ENCODE peak calls at places on chromosomes 6 and 20, in seven cellular contexts. I is hepatocyte, M is brain microvascular endothelial cell, E is HFF-Myc, G is upper lobe of right lung, T is neural progenitor cell, R is breast epithelium. O is an unnamed sample.

GRCh38 chr6:299050-299980 is 7.0 kb downstream of the DUSP22 start:
- DNase-seq in R (no peak), G (no peak), I (no peak), M (no peak), E (no peak), T (no peak), O (peak)

GRCh38 chr20:51864967-51865366 is 62.6 kb upstream of the SALL4 start:
- DNase-seq in M (no peak), T (no peak), I (no peak), R (no peak), G (no peak), E (no peak), O (no peak)

GRCh38 chr6:148401581-148401980 is 58.9 kb downstream of the SASH1 start:
- DNase-seq in G (no peak), T (no peak), I (no peak), E (no peak), R (no peak), M (no peak), O (no peak)

GRCh38 chr6:151010111-151010510 is 144.6 kb downstream of the MTHFD1L start:
- DNase-seq in E (no peak), I (no peak), G (no peak), T (no peak), R (no peak), M (no peak), O (no peak)

GRCh38 chr6:25341923-25342619 is 62.9 kb downstream of the CARMIL1 start:
- DNase-seq in I (no peak), M (no peak), E (no peak), T (no peak), G (no peak), R (no peak), O (no peak)

GRCh38 chr20:59232618-59233017 is 67.8 kb upstream of the EDN3 start:
- DNase-seq in R (no peak), I (no peak), T (no peak), M (no peak), E (no peak), G (no peak), O (no peak)

GRCh38 chr6:87444362-87444761 is 28.4 kb upstream of the SLC35A1 start:
- DNase-seq in M (no peak), E (no peak), T (peak), G (no peak), I (no peak), R (no peak), O (no peak)

GRCh38 chr6:77650098-77650663 is 2.7 kb upstream of the MEI4 start:
- DNase-seq in I (peak), G (peak), E (no peak), R (no peak), M (no peak), T (peak), O (no peak)

GRCh38 chr20:63461364-63461763 is 11.1 kb downstream of the KCNQ2 start:
- DNase-seq in T (peak), M (no peak), R (no peak), E (no peak), I (peak), G (no peak), O (no peak)

GRCh38 chr6:51936941-51937340 is 150.5 kb downstream of the PKHD1 start:
- DNase-seq in T (no peak), R (no peak), E (no peak), G (no peak), I (no peak), M (no peak), O (no peak)

GRCh38 chr6:103404799-103405198 is 1454.9 kb downstream of the HACE1 start:
- DNase-seq in G (no peak), M (no peak), T (no peak), I (no peak), E (no peak), R (no peak), O (no peak)

GRCh38 chr6:169450097-169450496 is 196.5 kb upstream of the THBS2 start:
- DNase-seq in R (no peak), I (no peak), E (no peak), G (no peak), T (peak), M (peak), O (no peak)

GRCh38 chr6:137989696-137990095 is 117.5 kb downstream of the PERP start:
- DNase-seq in T (no peak), I (no peak), M (no peak), R (no peak), E (no peak), G (no peak), O (no peak)
- TF ChIP-seq CTCF in T (no peak), I (no peak), M (no peak), R (no peak), E (no peak), G (no peak), O (no peak)

DNA sequence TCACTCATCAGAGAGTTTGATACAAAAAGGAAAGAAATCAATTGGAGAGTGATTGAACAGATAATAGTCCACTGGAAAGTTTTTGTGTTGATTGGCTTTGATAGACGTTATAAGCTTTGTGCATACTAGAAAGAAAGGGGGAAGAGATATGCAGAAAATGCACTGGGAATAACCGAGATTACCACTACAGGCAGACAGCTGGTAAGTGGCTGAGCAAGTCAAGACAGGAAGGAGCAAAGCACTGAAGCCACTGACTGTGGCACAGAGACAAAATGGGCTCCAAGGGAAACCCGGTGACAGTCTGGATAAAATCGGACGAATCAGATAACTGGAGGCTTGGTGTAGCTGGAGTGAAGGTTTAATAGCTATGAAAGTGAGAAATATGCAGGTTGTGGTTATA is 209.0 kb downstream of the SIM1 start:
- DNase-seq in G (no peak), T (no peak), E (no peak), M (no peak), R (no peak), I (no peak), O (no peak)
- H3K4me3 ChIP-seq in G (no peak), T (no peak), E (no peak), M (no peak), R (no peak), I (no peak), O (no peak)

DNA sequence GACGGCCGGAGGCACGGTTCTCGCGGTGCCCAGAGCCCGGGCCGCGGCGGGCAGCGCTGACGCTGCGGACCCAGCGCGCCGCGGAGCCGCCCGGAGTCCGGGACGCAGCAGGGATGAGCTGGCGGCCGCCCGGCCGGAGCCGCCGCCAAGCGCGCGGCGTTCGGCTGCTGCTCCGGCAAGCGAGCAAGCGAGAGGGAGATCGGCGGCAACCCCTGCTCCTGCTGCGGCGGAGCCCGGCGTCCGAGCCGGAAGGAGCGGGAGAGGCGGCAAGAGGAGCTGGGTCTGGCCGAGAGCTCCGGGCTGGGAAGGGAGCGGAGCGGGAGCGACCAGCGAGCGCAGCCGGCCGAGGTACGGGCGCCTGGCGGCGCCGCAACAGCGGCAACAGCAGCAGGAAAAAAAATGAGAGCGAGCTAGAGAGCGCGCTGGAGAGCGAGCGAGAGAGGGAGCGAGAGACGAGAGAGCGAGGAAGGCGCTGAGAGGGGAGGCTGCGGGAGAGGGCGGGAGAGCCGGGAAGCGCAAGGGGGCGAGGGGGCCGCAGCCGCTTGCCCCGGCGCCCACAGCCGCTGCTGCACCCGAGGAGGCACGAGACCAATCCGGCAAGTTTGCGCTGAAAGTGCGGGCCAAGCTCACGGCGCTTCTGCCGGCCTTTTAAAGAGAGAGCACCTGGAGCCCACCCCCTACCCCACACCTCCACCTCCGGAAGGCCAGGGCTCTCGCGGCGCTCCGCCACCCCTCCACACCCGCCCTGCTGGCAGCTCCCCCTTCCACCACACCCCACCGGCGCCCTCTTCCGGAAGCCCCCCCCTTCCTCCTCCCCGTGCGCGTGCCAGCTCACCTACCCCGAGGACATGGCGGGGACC is 496 bp downstream of the GRM4 start:
- DNase-seq in E (no peak), M (peak), T (peak), R (no peak), G (peak), I (peak), O (peak)
- TF ChIP-seq CTCF in E (no peak), M (no peak), T (peak), R (no peak), G (no peak), I (no peak), O (no peak)

DNA sequence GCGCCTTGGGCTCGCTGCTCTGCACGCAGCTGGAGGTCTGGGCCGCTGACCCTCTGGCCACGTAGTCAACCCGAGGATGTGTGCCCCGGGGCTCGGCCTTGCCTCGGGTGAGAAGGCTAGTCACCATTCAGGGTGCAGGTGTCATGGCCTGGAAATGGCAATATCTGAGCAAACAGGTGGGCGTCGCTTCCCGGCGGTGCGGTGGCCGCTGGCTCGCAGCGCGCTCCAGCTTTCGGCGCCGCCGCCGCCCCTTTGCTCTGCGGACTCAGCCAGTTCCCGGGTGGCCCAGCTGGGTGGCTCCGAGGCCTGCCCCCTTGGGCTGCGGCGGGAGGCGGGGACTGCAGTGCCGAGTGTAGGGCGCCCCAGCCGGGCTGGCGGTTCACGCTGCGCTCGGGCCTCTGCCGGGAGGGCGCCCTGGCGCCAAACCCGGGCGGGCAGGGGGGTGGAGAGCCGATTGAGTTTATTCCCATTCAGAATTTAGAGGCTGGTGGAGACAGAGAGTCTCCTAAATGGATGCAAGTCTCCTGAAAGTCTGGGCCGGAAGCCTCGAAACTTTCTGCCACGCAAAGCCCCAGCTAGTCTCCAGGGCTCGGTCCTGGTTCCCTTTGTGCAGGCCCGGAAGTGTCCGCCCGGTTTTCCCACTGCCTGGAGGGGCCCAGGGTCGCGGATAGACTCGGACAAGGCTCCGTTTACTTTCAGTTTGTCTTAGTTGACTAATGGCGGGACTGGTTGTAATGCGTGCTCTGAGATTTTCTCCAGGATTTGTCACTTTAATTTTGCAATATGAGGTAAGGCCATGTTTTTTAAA is 11.3 kb upstream of the TFAP2A start:
- DNase-seq in M (no peak), I (peak), G (no peak), R (peak), T (peak), E (no peak), O (no peak)
- H3K4me3 ChIP-seq in M (peak), I (peak), G (peak), R (peak), T (peak), E (peak), O (peak)

GRCh38 chr20:10634683-10635411 is 39.0 kb downstream of the JAG1 start:
- DNase-seq in R (no peak), G (no peak), I (no peak), M (no peak), E (no peak), T (no peak), O (peak)

GRCh38 chr20:10637563-10637962 is 36.2 kb downstream of the JAG1 start:
- DNase-seq in I (no peak), T (peak), M (no peak), E (no peak), G (no peak), R (no peak), O (no peak)

GRCh38 chr20:10637062-10637559 is 36.7 kb downstream of the JAG1 start:
- DNase-seq in M (peak), E (no peak), G (no peak), T (no peak), I (no peak), R (no peak), O (peak)

GRCh38 chr20:10635476-10636208 is 38.2 kb downstream of the JAG1 start:
- DNase-seq in T (no peak), G (no peak), I (no peak), M (no peak), E (no peak), R (no peak), O (peak)

DNA sequence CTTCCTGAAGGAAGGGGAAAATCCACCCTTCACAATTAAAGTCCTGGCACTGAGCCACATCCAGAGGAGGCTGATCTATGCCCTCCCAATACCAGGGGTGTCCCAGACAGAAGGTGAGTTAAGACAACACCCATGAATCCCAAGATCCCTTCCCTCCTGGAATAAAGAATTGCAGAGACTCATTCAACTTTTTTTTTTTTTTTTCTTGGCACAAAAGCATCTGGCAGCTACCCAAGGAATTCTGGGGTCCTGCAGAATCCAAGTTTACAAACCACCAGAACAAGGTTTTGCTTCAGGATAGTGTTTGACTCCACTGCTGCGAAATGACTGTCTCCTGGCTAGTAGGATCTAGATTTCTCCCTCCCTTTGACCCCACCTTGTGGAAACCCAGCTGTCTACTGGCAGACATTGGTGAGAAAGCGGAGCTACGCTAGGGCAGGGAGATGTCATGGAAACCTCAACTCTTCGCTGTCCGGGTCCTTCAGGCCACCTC is 37.4 kb downstream of the JAG1 start:
- DNase-seq in M (peak), E (no peak), R (no peak), T (no peak), I (peak), G (no peak), O (peak)
- TF ChIP-seq CTCF in M (peak), E (no peak), R (no peak), T (no peak), I (no peak), G (no peak), O (peak)

GRCh38 chr6:26640806-26641205 is 18.7 kb downstream of the ZNF322 start:
- DNase-seq in T (no peak), E (no peak), R (no peak), G (no peak), I (no peak), M (no peak), O (no peak)
- H3K4me3 ChIP-seq in T (no peak), E (no peak), R (no peak), G (no peak), I (no peak), M (no peak), O (no peak)

GRCh38 chr6:79391511-79391910 is 145.7 kb downstream of the LCA5 start:
- DNase-seq in T (no peak), G (no peak), E (no peak), I (no peak), M (no peak), R (no peak), O (no peak)
- TF ChIP-seq CTCF in T (no peak), G (no peak), E (no peak), I (no peak), M (no peak), R (no peak), O (no peak)

DNA sequence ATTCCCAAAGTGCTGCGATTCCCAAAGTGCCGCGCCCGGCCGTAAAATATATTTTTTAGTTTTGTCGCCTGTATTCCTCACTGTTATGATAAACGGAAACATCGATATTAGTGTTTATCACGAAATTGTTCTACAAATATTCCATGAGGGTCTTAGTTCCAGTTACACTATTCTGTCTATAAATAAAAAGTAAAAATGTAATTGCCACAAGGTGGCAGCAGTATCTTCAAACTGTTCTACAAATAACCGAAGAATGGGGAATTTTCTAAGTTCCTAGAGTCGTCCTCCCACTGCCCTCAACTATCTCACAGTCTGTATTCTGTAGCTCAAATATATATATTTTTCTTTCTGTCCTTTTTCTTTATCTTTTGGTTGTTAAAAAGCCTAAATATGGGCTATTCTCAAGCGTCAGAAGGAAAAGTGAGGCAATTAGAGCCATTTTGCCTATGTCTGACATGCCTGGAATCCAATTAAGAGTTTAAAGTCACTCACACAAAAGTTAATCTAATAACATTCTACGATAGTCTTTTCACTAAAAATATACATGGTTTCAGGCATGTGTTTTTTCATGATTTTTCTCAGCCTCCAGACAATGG is 14.1 kb upstream of the FAM162B start:
- DNase-seq in E (peak), I (peak), M (no peak), G (no peak), R (no peak), T (peak), O (peak)
- H3K4me3 ChIP-seq in E (no peak), I (no peak), M (no peak), G (no peak), R (no peak), T (no peak), O (no peak)